ENCODE peak calls at places on chromosomes 16 and 17, in seven cellular contexts. L, S, R, N, V, Z and Q are unnamed samples.

GRCh38 chr16:66030036-66030435 is 336.5 kb upstream of the CDH5 start:
- DNase-seq in L (no peak), S (no peak), R (no peak), N (no peak), V (no peak), Z (no peak), Q (no peak)

GRCh38 chr16:1102921-1103648 is 7.0 kb upstream of the C1QTNF8 start:
- DNase-seq in L (peak), S (peak), R (peak), N (peak), V (peak), Z (peak), Q (no peak)

GRCh38 chr16:4307215-4308037 is 8.4 kb upstream of the GLIS2 start:
- DNase-seq in L (peak), S (peak), R (peak), N (peak), V (peak), Z (peak), Q (peak)

GRCh38 chr16:50519602-50520001 is 28.6 kb upstream of the NKD1 start:
- DNase-seq in L (no peak), S (no peak), R (no peak), N (no peak), V (no peak), Z (no peak), Q (no peak)

GRCh38 chr17:80773243-80773991 is 218.2 kb upstream of the CHMP6 start:
- DNase-seq in L (no peak), S (no peak), R (peak), N (no peak), V (no peak), Z (no peak), Q (no peak)

GRCh38 chr17:46898364-46898763 is 24.6 kb upstream of the GOSR2 start:
- DNase-seq in L (no peak), S (no peak), R (no peak), N (no peak), V (no peak), Z (no peak), Q (no peak)

GRCh38 chr16:23877107-23878070 is 41.6 kb downstream of the PRKCB start:
- DNase-seq in L (no peak), S (no peak), R (no peak), N (no peak), V (no peak), Z (peak), Q (no peak)

GRCh38 chr17:13594762-13595697 is 6.7 kb downstream of the HS3ST3A1 start:
- DNase-seq in L (peak), S (no peak), R (peak), N (peak), V (peak), Z (peak), Q (peak)

GRCh38 chr17:72476575-72476986 is 355.8 kb downstream of the SOX9 start:
- DNase-seq in L (no peak), S (no peak), R (no peak), N (no peak), V (peak), Z (no peak), Q (no peak)

GRCh38 chr17:55053855-55054254 is 85.3 kb downstream of the STXBP4 start:
- DNase-seq in L (no peak), S (no peak), R (no peak), N (no peak), V (no peak), Z (no peak), Q (no peak)

GRCh38 chr16:56281256-56281805 is 90.0 kb downstream of the GNAO1 start:
- DNase-seq in L (no peak), S (no peak), R (no peak), N (no peak), V (no peak), Z (no peak), Q (no peak)

GRCh38 chr17:2002767-2003329 is 22.3 kb downstream of the RTN4RL1 start:
- DNase-seq in L (no peak), S (no peak), R (peak), N (no peak), V (no peak), Z (no peak), Q (no peak)

GRCh38 chr17:63138713-63139112 is 172.7 kb downstream of the TANC2 start:
- DNase-seq in L (no peak), S (no peak), R (no peak), N (no peak), V (no peak), Z (no peak), Q (no peak)

GRCh38 chr16:76265434-76266045 is 11.7 kb upstream of the CNTNAP4 start:
- DNase-seq in L (peak), S (no peak), R (no peak), N (no peak), V (peak), Z (peak), Q (peak)

GRCh38 chr17:1366234-1366633 is 33.8 kb downstream of the YWHAE start:
- DNase-seq in L (no peak), S (no peak), R (no peak), N (no peak), V (no peak), Z (no peak), Q (no peak)

GRCh38 chr16:54976651-54977200 is 46.1 kb downstream of the IRX5 start:
- DNase-seq in L (no peak), S (no peak), R (no peak), N (no peak), V (no peak), Z (no peak), Q (no peak)

GRCh38 chr17:69575346-69575761 is 160.9 kb downstream of the MAP2K6 start:
- DNase-seq in L (no peak), S (no peak), R (no peak), N (no peak), V (no peak), Z (no peak), Q (no peak)

GRCh38 chr17:79538291-79538690 is 72.6 kb downstream of the RBFOX3 start:
- DNase-seq in L (no peak), S (no peak), R (no peak), N (no peak), V (no peak), Z (no peak), Q (no peak)

GRCh38 chr16:68369697-68370096 is 58.9 kb downstream of the PRMT7 start:
- DNase-seq in L (no peak), S (peak), R (no peak), N (no peak), V (no peak), Z (peak), Q (peak)

GRCh38 chr16:82344157-82344556 is 174.1 kb upstream of the MPHOSPH6 start:
- DNase-seq in L (no peak), S (no peak), R (no peak), N (no peak), V (peak), Z (no peak), Q (no peak)

GRCh38 chr16:24093049-24093448 is 163.1 kb upstream of the CACNG3 start:
- DNase-seq in L (no peak), S (no peak), R (no peak), N (no peak), V (no peak), Z (no peak), Q (no peak)

GRCh38 chr17:57735707-57736106 is 9.4 kb downstream of the CCDC182 start:
- DNase-seq in L (no peak), S (no peak), R (no peak), N (no peak), V (no peak), Z (no peak), Q (no peak)
- TF ChIP-seq CTCF in L (peak), S (no peak), R (peak), N (no peak), V (peak), Z (peak), Q (peak)

DNA sequence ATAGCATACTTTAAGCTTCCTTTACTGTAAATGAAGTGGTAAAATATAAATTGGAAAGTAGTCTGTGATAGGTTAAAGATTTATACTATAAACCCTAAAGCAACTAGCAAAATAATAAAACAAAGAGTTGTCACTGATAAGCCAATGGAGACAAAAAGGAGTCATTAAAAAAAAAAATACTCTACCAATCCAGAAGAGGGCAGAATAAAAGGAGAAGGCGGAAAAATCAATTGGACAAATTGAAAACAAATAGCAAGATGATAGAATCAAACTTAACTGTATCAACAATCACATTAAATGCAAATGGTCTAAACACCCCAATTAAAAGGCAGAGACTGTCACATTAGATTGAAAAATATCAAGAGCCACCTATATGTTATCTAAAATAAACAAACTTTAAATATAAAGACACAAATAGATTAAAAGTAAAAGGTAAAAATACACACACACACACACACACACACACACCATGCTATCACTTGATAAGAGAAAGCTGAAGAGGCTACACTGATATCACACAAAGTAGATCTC is 71.8 kb downstream of the CACNG1 start:
- DNase-seq in L (no peak), S (no peak), R (no peak), N (no peak), V (no peak), Z (no peak), Q (no peak)
- TF ChIP-seq CTCF in L (peak), S (no peak), R (no peak), N (no peak), V (no peak), Z (no peak), Q (no peak)

DNA sequence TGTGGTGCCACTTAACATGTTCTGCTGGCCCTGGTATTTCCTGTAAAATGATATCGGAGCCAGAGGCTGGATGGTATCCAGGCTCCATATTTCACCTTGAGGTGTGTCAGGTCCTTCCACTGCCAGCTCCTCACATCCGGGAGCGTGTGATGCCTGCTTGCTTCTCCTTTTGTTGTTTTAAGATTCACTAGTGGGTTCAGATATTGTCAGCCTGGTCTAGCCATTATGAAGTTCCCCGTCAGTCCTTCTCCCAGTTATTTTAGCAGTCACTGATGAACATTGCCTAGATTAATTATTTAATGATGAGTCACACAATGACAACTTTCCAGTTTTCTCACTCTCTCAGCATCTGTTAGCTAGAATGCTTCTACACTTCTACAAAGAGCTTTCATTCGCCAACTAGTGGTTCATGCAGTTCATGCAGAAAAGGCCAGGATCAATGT is 11.3 kb downstream of the DNAAF1 start:
- DNase-seq in L (peak), S (no peak), R (no peak), N (no peak), V (no peak), Z (no peak), Q (no peak)
- TF ChIP-seq CTCF in L (peak), S (no peak), R (no peak), N (no peak), V (no peak), Z (no peak), Q (peak)

DNA sequence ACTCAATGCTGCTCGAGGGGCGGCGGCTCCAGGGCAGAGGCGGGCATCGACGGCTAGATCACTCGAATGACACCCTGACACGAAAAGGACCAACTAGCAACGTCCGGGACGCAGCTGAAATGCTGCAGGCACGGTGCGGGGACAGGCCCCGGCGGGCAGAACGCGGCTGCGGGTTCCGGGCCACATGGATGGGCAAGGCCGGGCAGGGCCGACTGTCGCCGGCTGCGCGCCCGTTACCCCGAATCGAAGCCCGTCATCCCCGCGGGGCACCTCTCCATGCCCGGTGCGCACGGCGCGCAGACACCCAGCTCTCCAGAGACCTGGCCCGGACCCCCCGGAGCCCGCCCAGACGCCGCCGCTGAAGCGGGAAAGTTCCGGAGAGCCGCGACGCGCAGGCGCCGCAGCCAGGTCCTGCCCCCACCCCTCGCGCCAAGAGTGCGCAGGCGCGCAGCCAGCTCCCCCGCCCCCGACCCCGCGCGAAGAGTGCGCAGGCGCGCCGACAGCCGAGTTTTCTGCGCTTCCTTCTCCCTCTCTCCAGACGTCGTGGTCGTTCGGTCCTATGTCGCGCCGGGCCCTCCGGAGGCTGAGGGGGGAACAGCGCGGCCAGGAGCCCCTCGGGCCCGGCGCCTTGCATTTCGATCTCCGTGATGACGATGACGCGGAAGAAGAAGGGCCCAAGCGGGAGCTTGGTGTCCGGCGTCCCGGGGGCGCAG is at the start of gene TCF25:
- DNase-seq in L (peak), S (peak), R (peak), N (peak), V (peak), Z (peak), Q (no peak)
- TF ChIP-seq CTCF in L (no peak), S (no peak), R (no peak), N (no peak), V (no peak), Z (no peak), Q (no peak)

DNA sequence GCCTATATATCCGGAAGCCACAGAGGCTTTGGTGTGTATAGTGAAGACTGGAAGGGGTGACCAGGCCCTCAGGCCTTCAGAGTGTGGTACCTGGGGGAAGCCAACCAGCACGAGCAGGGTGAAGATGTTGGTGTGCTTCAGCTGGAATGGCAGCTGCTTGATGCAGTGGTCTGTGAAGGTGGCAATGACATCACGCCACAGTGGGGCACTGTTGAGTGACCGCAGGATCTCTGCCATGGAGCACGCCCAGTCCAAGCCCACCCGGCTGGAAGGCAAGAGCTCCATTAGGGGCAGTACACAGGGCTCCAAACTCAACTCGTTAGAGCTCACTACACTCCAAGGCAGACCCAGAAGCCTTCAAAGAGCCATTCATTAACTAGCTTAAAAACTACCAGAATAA is 68.5 kb upstream of the ATP2A3 start:
- DNase-seq in L (no peak), S (no peak), R (no peak), N (no peak), V (no peak), Z (no peak), Q (no peak)
- TF ChIP-seq CTCF in L (no peak), S (no peak), R (no peak), N (no peak), V (no peak), Z (no peak), Q (no peak)

GRCh38 chr17:32498362-32498761 is 11.6 kb downstream of the CDK5R1 start:
- DNase-seq in L (no peak), S (no peak), R (no peak), N (no peak), V (peak), Z (no peak), Q (no peak)

GRCh38 chr17:32495347-32496253 is 8.8 kb downstream of the CDK5R1 start:
- DNase-seq in L (no peak), S (peak), R (peak), N (peak), V (peak), Z (no peak), Q (no peak)

GRCh38 chr17:32496348-32497078 is 9.7 kb downstream of the CDK5R1 start:
- DNase-seq in L (peak), S (no peak), R (peak), N (no peak), V (no peak), Z (no peak), Q (no peak)

GRCh38 chr17:32494621-32495346 is 8.0 kb downstream of the CDK5R1 start:
- DNase-seq in L (no peak), S (no peak), R (no peak), N (no peak), V (no peak), Z (no peak), Q (no peak)

GRCh38 chr17:32497431-32498205 is 10.8 kb downstream of the CDK5R1 start:
- DNase-seq in L (peak), S (no peak), R (no peak), N (no peak), V (no peak), Z (no peak), Q (no peak)
- TF ChIP-seq CTCF in L (no peak), S (no peak), R (no peak), N (no peak), V (no peak), Z (peak), Q (no peak)